ENCODE peak calls at places on chromosome 4, in eight cellular contexts. O, N, F, L, S, Q, C and Y are unnamed samples.

GRCh38 chr4:84968936-84969335 is 2.4 kb upstream of the WDFY3 start:
- DNase-seq in C (no peak), N (no peak), L (no peak), F (no peak), O (no peak), S (no peak), Q (no peak), Y (no peak)

GRCh38 chr4:159446266-159446976 is 343.5 kb downstream of the RAPGEF2 start:
- DNase-seq in F (no peak), N (no peak), O (peak), S (peak), L (peak), Q (no peak), C (peak), Y (peak)

GRCh38 chr4:62075082-62075481 is 875.0 kb downstream of the ADGRL3 start:
- DNase-seq in N (no peak), Q (no peak), O (no peak), S (no peak), C (no peak), F (no peak), L (no peak), Y (no peak)

GRCh38 chr4:170089274-170089742 is 448 bp downstream of the AADAT start:
- DNase-seq in C (peak), Q (peak), O (no peak), N (no peak), S (no peak), L (peak), F (peak), Y (peak)

GRCh38 chr4:65600656-65601055 is 69.6 kb downstream of the EPHA5 start:
- DNase-seq in S (no peak), L (no peak), O (no peak), N (no peak), Q (no peak), C (no peak), F (no peak), Y (no peak)

GRCh38 chr4:66688674-66689073 is 856.6 kb downstream of the CENPC start:
- DNase-seq in N (no peak), O (no peak), L (no peak), Q (no peak), C (peak), F (no peak), S (no peak), Y (peak)

GRCh38 chr4:81724925-81725329 is 253.2 kb upstream of the RASGEF1B start:
- DNase-seq in L (peak), N (peak), O (peak), Q (no peak), F (peak), S (peak), C (peak), Y (no peak)

GRCh38 chr4:27003602-27004238 is 143.1 kb downstream of the STIM2 start:
- DNase-seq in O (no peak), N (no peak), F (no peak), S (no peak), L (no peak), Q (no peak), C (no peak), Y (no peak)

GRCh38 chr4:147853706-147854105 is 121.8 kb downstream of the ARHGAP10 start:
- DNase-seq in Q (no peak), S (no peak), L (no peak), O (no peak), C (no peak), F (no peak), N (no peak), Y (no peak)

GRCh38 chr4:89657931-89658700 is 178.8 kb downstream of the SNCA start:
- DNase-seq in C (peak), O (no peak), Q (no peak), N (no peak), L (no peak), F (no peak), S (no peak), Y (no peak)

GRCh38 chr4:67332627-67333026 is 212.7 kb downstream of the CENPC start:
- DNase-seq in F (no peak), S (no peak), Q (no peak), L (peak), C (peak), O (no peak), N (no peak), Y (peak)

GRCh38 chr4:186033027-186033426 is 35.9 kb upstream of the TLR3 start:
- DNase-seq in O (no peak), L (no peak), F (no peak), S (no peak), Q (no peak), N (no peak), C (no peak), Y (no peak)

GRCh38 chr4:176921256-176921655 is 128.5 kb upstream of the VEGFC start:
- DNase-seq in O (no peak), N (no peak), F (no peak), C (no peak), L (no peak), Q (no peak), S (no peak), Y (no peak)

GRCh38 chr4:124564121-124564520 is 148.4 kb downstream of the ANKRD50 start:
- DNase-seq in N (no peak), L (no peak), S (no peak), F (no peak), O (no peak), Q (no peak), C (no peak), Y (no peak)

GRCh38 chr4:110091426-110091825 is 107.0 kb downstream of the ELOVL6 start:
- DNase-seq in L (no peak), N (no peak), S (no peak), C (peak), Q (no peak), F (no peak), O (no peak), Y (peak)

GRCh38 chr4:169239236-169239905 is 31.4 kb downstream of the SH3RF1 start:
- DNase-seq in C (no peak), Q (no peak), N (no peak), F (no peak), L (no peak), O (no peak), S (no peak), Y (no peak)

GRCh38 chr4:123505457-123506310 is 109.1 kb downstream of the SPRY1 start:
- DNase-seq in N (peak), L (peak), S (peak), O (peak), C (no peak), Q (peak), F (peak), Y (peak)

GRCh38 chr4:141356936-141357335 is 136.2 kb downstream of the ZNF330 start:
- DNase-seq in L (no peak), Q (no peak), S (no peak), F (no peak), O (no peak), N (no peak), C (no peak), Y (no peak)

GRCh38 chr4:73347497-73347896 is 56.6 kb upstream of the ALB start:
- DNase-seq in L (no peak), C (no peak), Q (no peak), N (no peak), O (no peak), S (no peak), F (no peak), Y (no peak)

GRCh38 chr4:22498866-22499265 is 17.0 kb downstream of the ADGRA3 start:
- DNase-seq in N (no peak), F (no peak), S (no peak), Q (no peak), L (no peak), C (peak), O (no peak), Y (no peak)

GRCh38 chr4:83489711-83490326 is 4.9 kb upstream of the ABRAXAS1 start:
- DNase-seq in Q (no peak), O (no peak), S (no peak), L (peak), F (no peak), N (no peak), C (no peak), Y (no peak)

GRCh38 chr4:38583102-38583501 is 80.9 kb upstream of the KLF3 start:
- DNase-seq in F (no peak), Q (no peak), C (no peak), L (no peak), O (no peak), N (no peak), S (no peak), Y (no peak)

GRCh38 chr4:118931791-118932190 is 43.1 kb downstream of the SYNPO2 start:
- DNase-seq in Q (no peak), O (no peak), L (no peak), N (no peak), S (no peak), F (no peak), C (no peak), Y (no peak)

GRCh38 chr4:25813705-25814104 is 49.1 kb downstream of the SEL1L3 start:
- DNase-seq in F (no peak), O (peak), S (no peak), C (peak), Q (no peak), L (peak), N (no peak), Y (no peak)

GRCh38 chr4:13640149-13640671 is 12.7 kb upstream of the BOD1L1 start:
- DNase-seq in N (no peak), F (no peak), O (no peak), L (peak), S (no peak), C (peak), Q (no peak), Y (peak)

GRCh38 chr4:137226900-137227299 is 305.4 kb downstream of the PCDH18 start:
- DNase-seq in Q (no peak), F (no peak), C (peak), L (no peak), S (no peak), N (no peak), O (no peak), Y (peak)
- TF ChIP-seq CTCF in Q (no peak), F (no peak), C (peak), L (peak), S (no peak), N (no peak), O (no peak), Y (no peak)

GRCh38 chr4:7049295-7049694 is 6.1 kb downstream of the TADA2B start:
- DNase-seq in Q (no peak), N (no peak), S (no peak), C (no peak), O (no peak), L (no peak), F (no peak), Y (no peak)

GRCh38 chr4:7049739-7050138 is 6.6 kb downstream of the TADA2B start:
- DNase-seq in Q (no peak), F (no peak), C (no peak), N (no peak), S (no peak), L (no peak), O (no peak), Y (no peak)

GRCh38 chr4:7046971-7047370 is 3.8 kb downstream of the TADA2B start:
- DNase-seq in C (no peak), N (no peak), Q (peak), S (no peak), F (no peak), O (no peak), L (peak), Y (no peak)

GRCh38 chr4:7050481-7051143 is 7.4 kb downstream of the TADA2B start:
- DNase-seq in N (no peak), F (no peak), O (no peak), Q (peak), S (no peak), C (no peak), L (no peak), Y (no peak)

DNA sequence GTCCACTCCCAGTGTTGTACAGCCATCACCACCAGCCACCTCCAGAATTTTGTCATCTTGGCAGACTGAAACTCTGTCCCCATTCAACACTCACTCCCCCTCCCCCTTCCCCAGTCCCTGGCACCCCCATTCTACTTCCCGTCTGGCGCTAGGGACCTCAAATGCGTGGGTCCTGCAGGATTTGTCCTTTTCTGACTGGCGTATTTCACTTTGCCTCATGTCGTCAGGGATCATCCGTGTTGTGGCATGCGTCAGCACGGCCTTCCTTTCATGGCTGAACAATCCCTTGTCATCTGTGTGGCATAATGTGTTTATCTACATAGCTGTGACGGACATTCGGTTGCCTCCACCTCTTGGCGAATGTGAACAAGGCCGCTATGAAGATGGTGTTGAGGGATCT is 5.5 kb downstream of the TADA2B start:
- DNase-seq in Q (no peak), C (no peak), F (no peak), O (no peak), S (no peak), L (no peak), N (no peak), Y (no peak)
- H3K27ac ChIP-seq in Q (no peak), C (no peak), F (no peak), O (no peak), S (no peak), L (no peak), N (no peak), Y (no peak)

GRCh38 chr4:164379694-164380093 is 374.2 kb upstream of the SMIM31 start:
- DNase-seq in C (no peak), N (no peak), L (no peak), F (no peak), O (no peak), S (no peak), Q (no peak), Y (no peak)

GRCh38 chr4:164384416-164384815 is 369.5 kb upstream of the SMIM31 start:
- DNase-seq in L (no peak), C (no peak), F (no peak), Q (no peak), O (no peak), N (no peak), S (no peak), Y (no peak)

GRCh38 chr4:164381859-164382258 is 372.1 kb upstream of the SMIM31 start:
- DNase-seq in O (no peak), N (no peak), L (no peak), C (no peak), Q (no peak), S (no peak), F (no peak), Y (no peak)

DNA sequence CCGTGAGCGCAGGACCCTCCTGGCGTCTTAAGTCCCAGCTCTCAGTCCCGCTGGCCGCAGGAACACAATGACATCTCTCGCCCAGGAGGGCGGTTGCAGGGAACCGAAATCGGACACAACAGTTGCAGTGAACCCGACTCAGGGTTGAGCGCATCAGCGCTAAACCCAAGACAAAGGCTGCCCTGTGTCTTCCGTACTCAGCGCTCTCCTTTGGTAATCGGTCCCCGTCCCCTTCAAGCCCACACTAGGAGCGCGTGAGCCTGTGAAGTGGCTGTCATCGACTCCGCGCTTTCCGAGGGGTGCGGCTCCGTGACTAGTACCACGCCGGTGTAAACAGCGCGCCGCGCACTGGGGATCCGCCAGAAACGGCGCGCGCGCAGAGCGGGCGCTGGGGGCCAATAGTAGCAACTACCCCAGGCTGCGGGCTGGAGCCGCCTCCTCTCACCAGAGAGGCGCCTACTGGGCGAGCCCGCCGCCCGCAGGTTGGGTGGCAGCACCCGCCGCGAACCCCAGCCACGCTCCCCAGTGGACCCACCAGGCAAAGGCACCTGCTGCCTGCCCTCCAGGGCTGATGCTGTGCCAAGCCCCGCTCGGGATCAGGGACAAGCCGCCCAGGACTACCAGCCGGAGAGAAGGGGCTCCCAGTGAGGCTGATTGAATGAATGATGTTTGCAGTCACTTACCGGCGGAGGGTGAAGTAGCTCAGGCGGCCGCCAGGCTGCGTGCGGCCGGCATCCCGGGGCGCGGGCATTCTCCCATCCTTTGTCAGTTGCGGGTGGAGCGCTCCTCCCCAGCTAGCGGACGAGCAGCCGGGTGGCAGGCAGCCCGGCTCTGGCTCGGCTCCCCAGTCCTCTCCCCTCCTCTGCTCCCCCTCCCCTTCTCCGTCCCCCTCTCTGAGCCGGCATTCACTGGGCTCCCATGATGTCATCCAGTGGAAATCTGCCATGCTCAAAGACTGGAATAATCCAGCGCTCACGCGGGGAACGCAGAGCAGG is 370.4 kb upstream of the SMIM31 start:
- DNase-seq in Q (peak), C (peak), O (peak), S (peak), N (no peak), F (no peak), L (peak), Y (peak)
- TF ChIP-seq CTCF in Q (no peak), C (peak), O (no peak), S (no peak), N (no peak), F (no peak), L (peak), Y (peak)

GRCh38 chr4:146113171-146113570 is 62.3 kb upstream of the LSM6 start:
- DNase-seq in L (no peak), F (no peak), C (no peak), N (no peak), Q (no peak), O (no peak), S (no peak), Y (no peak)

GRCh38 chr4:146114066-146114465 is 61.5 kb upstream of the LSM6 start:
- DNase-seq in F (no peak), N (no peak), S (no peak), Q (no peak), C (no peak), L (no peak), O (no peak), Y (no peak)

GRCh38 chr4:146107587-146107986 is 67.9 kb upstream of the LSM6 start:
- DNase-seq in O (no peak), F (no peak), Q (no peak), C (no peak), L (no peak), N (no peak), S (no peak), Y (no peak)

GRCh38 chr4:146112389-146112788 is 63.1 kb upstream of the LSM6 start:
- DNase-seq in C (no peak), L (no peak), S (no peak), Q (no peak), N (no peak), F (no peak), O (no peak), Y (no peak)

DNA sequence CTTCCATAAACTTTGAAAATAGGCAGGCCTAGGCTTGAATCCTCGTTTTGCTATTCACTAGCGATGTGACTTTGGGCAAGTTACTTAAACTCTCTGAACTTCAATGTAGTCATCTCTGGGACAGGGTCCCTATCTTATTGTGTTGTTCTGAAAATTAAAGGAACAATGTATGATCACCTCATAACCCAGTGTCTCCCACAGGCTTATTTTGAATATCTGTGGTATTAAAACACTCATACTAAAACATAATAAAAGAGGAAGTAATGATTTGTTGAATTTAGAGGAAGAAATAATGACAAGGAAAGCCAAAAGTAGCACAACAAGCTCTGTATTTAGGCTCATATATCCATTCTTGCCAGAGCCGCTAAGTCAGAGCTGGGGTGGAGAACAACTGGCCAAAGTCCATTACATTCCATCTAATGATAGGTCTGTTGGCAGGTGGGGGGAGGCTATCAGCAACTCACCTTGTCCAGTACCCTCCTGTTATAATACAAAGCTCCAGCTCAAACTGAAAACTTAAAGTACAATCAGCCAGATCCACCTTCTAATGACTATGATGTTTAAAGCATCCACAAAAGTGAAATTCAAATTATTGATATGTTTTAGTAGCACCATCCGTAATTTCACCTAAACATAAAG is 64.6 kb upstream of the LSM6 start:
- DNase-seq in Q (no peak), N (no peak), C (no peak), L (no peak), O (no peak), S (no peak), F (no peak), Y (no peak)
- H3K27ac ChIP-seq in Q (peak), N (no peak), C (no peak), L (no peak), O (no peak), S (no peak), F (no peak), Y (no peak)

GRCh38 chr4:77697860-77698599 is 92.4 kb downstream of the CXCL13 start:
- DNase-seq in F (no peak), Q (no peak), O (no peak), S (no peak), L (peak), C (peak), N (peak), Y (peak)
- TF ChIP-seq CTCF in F (peak), Q (peak), O (peak), S (peak), L (peak), C (peak), N (peak), Y (peak)

GRCh38 chr4:1544861-1545275 is 138.6 kb upstream of the NKX1-1 start:
- DNase-seq in L (no peak), N (peak), F (no peak), C (no peak), O (no peak), S (no peak), Q (peak), Y (no peak)
- H3K27ac ChIP-seq in L (no peak), N (no peak), F (peak), C (no peak), O (no peak), S (peak), Q (peak), Y (no peak)

GRCh38 chr4:112284662-112285411 is 867 bp downstream of the TIFA start:
- DNase-seq in L (no peak), N (no peak), Q (no peak), O (no peak), S (no peak), C (peak), F (peak), Y (no peak)
- TF ChIP-seq CTCF in L (no peak), N (no peak), Q (no peak), O (no peak), S (no peak), C (no peak), F (no peak), Y (no peak)

DNA sequence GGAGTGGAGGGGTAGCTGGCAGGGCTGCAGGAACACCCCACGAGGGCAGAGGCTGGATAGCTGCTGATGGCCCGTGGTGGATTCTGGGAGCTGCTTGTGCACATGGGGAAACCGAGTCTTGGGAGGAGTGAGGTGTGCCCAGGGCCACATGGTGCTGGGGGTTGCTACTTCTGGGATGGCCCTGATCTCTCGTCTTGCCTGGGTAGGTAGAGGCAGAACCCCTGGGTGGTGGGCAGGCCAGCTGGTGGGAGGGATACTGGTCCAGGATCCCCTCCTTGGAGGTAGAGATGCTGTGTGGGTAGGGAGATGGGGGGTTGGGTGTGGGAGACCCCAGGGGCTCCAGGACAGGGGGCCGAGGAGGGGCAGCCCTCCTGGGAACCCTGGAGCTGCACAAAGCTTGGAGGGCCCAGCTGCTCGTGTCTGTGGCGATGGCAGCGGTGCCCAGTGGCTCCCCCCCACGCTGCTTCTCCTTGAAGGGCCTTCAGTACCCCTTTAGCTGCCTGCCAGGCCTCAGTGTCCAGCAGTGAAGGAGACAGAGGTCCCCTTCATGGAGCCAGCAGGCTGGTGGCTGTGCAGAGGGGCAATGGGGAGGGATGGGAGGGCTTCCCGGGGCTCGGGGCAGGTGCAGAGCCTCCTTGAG is 3.2 kb downstream of the NAT8L start:
- DNase-seq in F (peak), Q (peak), N (no peak), L (no peak), O (no peak), S (no peak), C (no peak), Y (no peak)
- H3K27ac ChIP-seq in F (no peak), Q (no peak), N (no peak), L (no peak), O (no peak), S (no peak), C (no peak), Y (no peak)